ENCODE peak calls at places on chromosome 12, in five cellular contexts. P is tibial artery; J is stomach; B is activated CD8-positive, alpha-beta T cell treated with anti-CD3 and anti-CD28 coated beads for 36 hours; N is lung. A is an unnamed sample.

GRCh38 chr12:103928736-103929050 is 1.5 kb upstream of the HSP90B1 start:
- DNase-seq in B (peak; percentile 90), J (peak; percentile 33), P (no peak), N (no peak), A (peak; percentile 30)

GRCh38 chr12:49483621-49484020 is 55.2 kb upstream of the KCNH3 start:
- DNase-seq in P (no peak), N (no peak), B (no peak), J (no peak), A (no peak)

GRCh38 chr12:109927622-109928021 is 27.5 kb downstream of the TCHP start:
- DNase-seq in B (peak; percentile 51), N (no peak), P (no peak), J (peak; percentile 27), A (peak; percentile 62)

GRCh38 chr12:92034858-92035401 is 110.7 kb downstream of the BTG1 start:
- DNase-seq in P (peak; percentile 70), J (peak; percentile 59), B (peak; percentile 53), N (peak; percentile 34), A (peak; percentile 18)

GRCh38 chr12:96249196-96250118 is 55.3 kb downstream of the ELK3 start:
- DNase-seq in N (no peak), P (no peak), B (no peak), J (no peak), A (no peak)

GRCh38 chr12:109998904-109999648 is at the start of gene ANKRD13A:
- DNase-seq in J (peak; percentile 88), N (peak; percentile 92), B (peak; percentile 92), P (peak; percentile 95), A (peak; percentile 89)

GRCh38 chr12:124568431-124569374 is 1.3 kb upstream of the NCOR2 start:
- DNase-seq in P (peak; percentile 94), N (peak; percentile 70), J (peak; percentile 44), B (peak; percentile 58), A (peak; percentile 76)

GRCh38 chr12:57744777-57745484 is at the start of gene TSPAN31:
- DNase-seq in J (peak; percentile 98), N (peak; percentile 98), B (peak; percentile 99), P (peak; percentile 99), A (peak; percentile 94)

GRCh38 chr12:24931666-24932405 is 17.1 kb downstream of the BCAT1 start:
- DNase-seq in N (no peak), J (no peak), P (no peak), B (no peak), A (peak; percentile 64)

GRCh38 chr12:1702708-1703107 is 11.8 kb downstream of the ADIPOR2 start:
- DNase-seq in P (no peak), B (no peak), N (no peak), J (no peak), A (no peak)

GRCh38 chr12:81078469-81079196 is 754 bp downstream of the ACSS3 start:
- DNase-seq in P (peak; percentile 52), J (no peak), N (peak; percentile 31), B (no peak), A (no peak)

GRCh38 chr12:6376079-6376941 is 947 bp upstream of the SCNN1A start:
- DNase-seq in N (peak; percentile 91), P (peak; percentile 79), B (no peak), J (peak; percentile 92), A (no peak)

GRCh38 chr12:2410490-2410889 is 357.7 kb downstream of the CACNA1C start:
- DNase-seq in P (peak; percentile 40), J (no peak), B (no peak), N (no peak), A (no peak)

GRCh38 chr12:121812921-121813896 is 9.4 kb downstream of the SETD1B start:
- DNase-seq in N (no peak), P (peak; percentile 66), B (no peak), J (peak; percentile 69), A (no peak)

GRCh38 chr12:87820524-87821194 is 208.5 kb downstream of the C12orf50 start:
- DNase-seq in P (no peak), J (no peak), N (no peak), B (no peak), A (no peak)

GRCh38 chr12:31585895-31586294 is 5.0 kb downstream of the DENND5B start:
- DNase-seq in N (no peak), J (no peak), B (no peak), P (no peak), A (no peak)

GRCh38 chr12:131783915-131784541 is 44.2 kb upstream of the MMP17 start:
- DNase-seq in B (no peak), N (no peak), J (no peak), P (no peak), A (peak; percentile 80)

GRCh38 chr12:108821407-108822397 is 35.7 kb downstream of the SSH1 start:
- DNase-seq in N (no peak), P (no peak), B (peak; percentile 64), J (no peak), A (no peak)

GRCh38 chr12:124392271-124392990 is 97.5 kb downstream of the RFLNA start:
- DNase-seq in P (peak; percentile 87), N (no peak), J (no peak), B (peak; percentile 51), A (peak; percentile 51)

GRCh38 chr12:67982165-67982563 is 7.1 kb upstream of the IFNG-AS1 start:
- DNase-seq in B (no peak), J (no peak), N (no peak), P (no peak), A (no peak)

GRCh38 chr12:76552343-76552938 is 7.1 kb downstream of the OSBPL8 start:
- DNase-seq in P (no peak), J (no peak), N (no peak), B (no peak), A (no peak)

GRCh38 chr12:56520025-56520810 is 1.4 kb upstream of the RBMS2 start:
- DNase-seq in J (no peak), B (no peak), P (no peak), N (no peak), A (no peak)

GRCh38 chr12:28130625-28131598 is 59.3 kb upstream of the CCDC91 start:
- DNase-seq in P (no peak), N (no peak), B (peak; percentile 4), J (no peak), A (no peak)
- TF ChIP-seq CTCF in P (no peak), N (no peak), B (no peak), J (no peak), A (no peak)

GRCh38 chr12:44874981-44875416 is 1.1 kb downstream of the NELL2 start:
- DNase-seq in J (no peak), B (peak; percentile 45), N (no peak), P (peak; percentile 54), A (peak; percentile 30)

GRCh38 chr12:44873898-44874297 is 2.2 kb downstream of the NELL2 start:
- DNase-seq in N (no peak), P (no peak), J (no peak), B (no peak), A (peak; percentile 9)

GRCh38 chr12:44875417-44875953 is 630 bp downstream of the NELL2 start:
- DNase-seq in J (no peak), B (peak; percentile 36), P (no peak), N (no peak), A (peak; percentile 25)

GRCh38 chr12:44875954-44876553 is at the start of gene NELL2:
- DNase-seq in N (peak; percentile 36), B (peak; percentile 81), J (no peak), P (peak; percentile 62), A (peak; percentile 75)

GRCh38 chr12:44876554-44877275 is 600 bp upstream of the NELL2 start:
- DNase-seq in J (no peak), P (peak; percentile 59), N (peak; percentile 29), B (peak; percentile 65), A (peak; percentile 44)
- TF ChIP-seq CTCF in J (no peak), P (no peak), N (no peak), B (peak; percentile 44), A (no peak)

DNA sequence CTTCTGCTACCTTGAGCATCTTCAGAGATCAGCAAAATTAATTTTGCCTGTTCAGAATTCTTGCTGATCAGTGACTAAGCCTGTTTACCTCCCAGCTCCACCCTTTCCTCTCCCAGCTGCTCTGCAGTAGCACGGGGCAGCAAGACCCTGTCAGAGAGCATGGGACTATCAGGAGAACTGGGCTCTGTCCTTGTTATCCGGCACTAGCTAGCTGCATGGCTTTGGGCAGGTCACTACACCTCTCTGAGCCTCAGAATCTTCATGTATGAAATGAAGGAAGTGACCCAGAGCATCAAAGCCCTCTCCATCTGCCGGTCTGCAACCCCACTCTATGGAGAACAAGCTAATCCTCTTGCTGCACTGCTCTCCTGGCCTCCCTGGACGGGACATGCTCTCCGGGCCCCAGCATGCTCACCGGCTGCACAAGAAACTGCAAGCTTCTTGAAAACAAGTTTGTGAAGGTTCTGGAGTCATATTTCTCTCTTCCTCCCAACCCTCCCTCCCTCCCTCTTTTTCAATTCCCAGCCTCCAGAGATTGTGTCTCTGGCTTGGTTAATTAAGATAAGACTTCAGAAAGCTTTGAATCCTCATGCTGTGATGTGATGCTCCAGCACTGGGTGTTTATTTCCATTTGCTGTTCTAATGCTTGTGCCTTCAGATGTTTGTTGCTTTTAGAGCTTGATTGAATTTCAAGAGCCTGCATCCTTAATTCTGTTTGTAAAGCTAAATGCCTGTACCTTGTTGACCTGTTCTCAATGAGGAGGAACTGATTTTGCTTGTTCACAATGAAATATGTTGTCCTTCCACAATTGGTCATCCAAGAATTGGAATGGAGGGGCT is 101.1 kb downstream of the CRACR2A start:
- DNase-seq in B (no peak), J (no peak), P (no peak), N (no peak), A (no peak)
- TF ChIP-seq CTCF in B (no peak), J (no peak), P (no peak), N (no peak), A (no peak)

GRCh38 chr12:89353823-89354629 is 1.7 kb upstream of the DUSP6 start:
- DNase-seq in J (peak; percentile 86), N (peak; percentile 86), B (peak; percentile 82), P (peak; percentile 85), A (peak; percentile 73)

GRCh38 chr12:89356069-89356665 is 3.9 kb upstream of the DUSP6 start:
- DNase-seq in J (no peak), B (no peak), P (no peak), N (no peak), A (no peak)

GRCh38 chr12:89354630-89354931 is 2.3 kb upstream of the DUSP6 start:
- DNase-seq in J (no peak), B (no peak), N (no peak), P (no peak), A (peak; percentile 47)

GRCh38 chr12:89357297-89357730 is 5.0 kb upstream of the DUSP6 start:
- DNase-seq in P (no peak), B (no peak), J (no peak), N (no peak), A (no peak)

DNA sequence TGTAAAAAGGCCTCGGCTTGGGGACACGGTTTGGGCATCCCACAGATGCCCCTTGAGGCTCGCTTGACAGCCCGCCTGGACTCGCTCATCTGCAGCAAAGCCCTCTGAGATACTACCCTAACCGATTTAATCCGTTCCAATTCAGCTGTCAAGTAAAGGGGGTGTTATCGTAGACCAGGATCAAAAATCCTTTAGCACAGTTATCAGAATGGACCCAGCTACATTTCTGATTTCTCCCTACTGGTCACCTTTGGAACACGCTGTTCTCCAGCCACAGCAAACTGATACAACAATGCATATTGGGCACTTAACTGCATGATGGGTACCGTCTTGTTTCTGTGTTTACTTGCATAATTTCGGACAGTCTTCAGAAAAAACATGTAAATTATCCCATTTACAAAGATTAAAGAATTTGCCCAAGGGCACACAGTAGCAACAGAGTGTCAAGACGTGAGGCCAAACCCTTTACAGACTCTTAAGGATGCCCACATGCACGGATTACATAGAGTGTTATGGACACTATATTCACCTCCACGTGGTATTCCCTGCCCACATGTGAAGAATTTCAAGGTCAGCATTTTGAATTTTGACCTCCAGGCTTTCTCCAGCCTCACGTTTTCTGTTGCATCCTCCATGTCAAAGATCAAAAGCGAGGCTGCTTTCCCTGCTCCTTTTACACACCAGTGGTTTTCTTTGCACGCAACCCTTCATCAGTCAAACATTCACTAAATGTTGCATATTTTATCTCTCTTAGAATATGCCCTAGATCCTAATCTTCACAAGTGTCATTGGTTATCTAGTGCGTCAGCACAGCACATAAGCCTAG is 3.2 kb upstream of the DUSP6 start:
- DNase-seq in J (no peak), B (no peak), P (no peak), N (no peak), A (no peak)
- TF ChIP-seq CTCF in J (no peak), B (no peak), P (no peak), N (no peak), A (no peak)

A was measured in GM13977.